ENCODE peak calls at places on chromosomes 6 and 20, in eight cellular contexts. M is IMR-90, O is astrocyte, Q is WERI-Rb-1, G is fibroblast of the aortic adventitia, X is ovary, A is testis, B is Peyer's patch. V is an unnamed sample.

GRCh38 chr6:129860901-129861665 is at the start of gene TMEM244:
- DNase-seq in O (peak; percentile 73), X (no peak), Q (peak; percentile 75), G (peak; percentile 63), M (peak; percentile 70), A (no peak), B (no peak), V (peak; percentile 95)

GRCh38 chr6:134686071-134686470 is 263.8 kb downstream of the ALDH8A1 start:
- DNase-seq in M (peak; percentile 27), O (peak; percentile 84), X (no peak), G (peak; percentile 49), Q (no peak), A (no peak), B (no peak), V (peak; percentile 96)

GRCh38 chr6:157209865-157210530 is 113.3 kb downstream of the TMEM242 start:
- DNase-seq in G (no peak), A (no peak), B (no peak), Q (no peak), O (no peak), M (no peak), X (no peak), V (no peak)

GRCh38 chr6:32952817-32953739 is at the start of gene HLA-DMA:
- DNase-seq in B (peak; percentile 94), Q (peak; percentile 71), O (peak; percentile 77), A (peak; percentile 79), M (peak; percentile 96), G (peak; percentile 97), X (peak; percentile 26), V (peak; percentile 91)

GRCh38 chr6:209432-210103 is 82.7 kb upstream of the DUSP22 start:
- DNase-seq in Q (no peak), M (no peak), B (peak; percentile 56), A (no peak), G (no peak), X (no peak), O (no peak), V (no peak)

GRCh38 chr20:40959325-40960092 is 69.1 kb upstream of the TOP1 start:
- DNase-seq in X (no peak), G (no peak), M (no peak), A (no peak), O (no peak), B (no peak), Q (no peak), V (no peak)

GRCh38 chr6:108653864-108654402 is 93.2 kb downstream of the FOXO3 start:
- DNase-seq in G (peak; percentile 70), O (peak; percentile 51), M (peak; percentile 37), B (no peak), Q (no peak), X (peak; percentile 75), A (peak; percentile 72), V (peak; percentile 66)

GRCh38 chr6:68880050-68880449 is 245.0 kb downstream of the ADGRB3 start:
- DNase-seq in X (no peak), A (no peak), O (no peak), Q (peak; percentile 53), B (no peak), G (no peak), M (no peak), V (peak; percentile 8)

GRCh38 chr6:118350881-118351430 is 197.1 kb upstream of the PLN start:
- DNase-seq in B (no peak), G (no peak), M (peak; percentile 90), A (no peak), X (no peak), Q (no peak), O (peak; percentile 36), V (peak; percentile 36)

GRCh38 chr20:15446373-15446772 is 1109.0 kb upstream of the FLRT3 start:
- DNase-seq in M (no peak), B (no peak), O (no peak), G (no peak), A (no peak), Q (no peak), X (peak; percentile 8), V (no peak)

GRCh38 chr6:129946439-129947140 is 71.8 kb upstream of the L3MBTL3 start:
- DNase-seq in M (no peak), O (no peak), X (no peak), Q (peak; percentile 40), B (no peak), G (no peak), A (no peak), V (no peak)

GRCh38 chr6:38212579-38212978 is 393.1 kb downstream of the ZFAND3 start:
- DNase-seq in M (no peak), A (no peak), Q (no peak), G (peak; percentile 22), B (no peak), X (peak; percentile 21), O (peak; percentile 14), V (no peak)

GRCh38 chr6:40163924-40164323 is 229.7 kb upstream of the MOCS1 start:
- DNase-seq in A (peak; percentile 13), M (no peak), Q (no peak), X (no peak), G (no peak), O (no peak), B (no peak), V (no peak)

GRCh38 chr20:44896583-44896982 is 11.1 kb downstream of the YWHAB start:
- DNase-seq in X (no peak), G (peak; percentile 70), M (peak; percentile 29), B (no peak), O (no peak), Q (no peak), A (no peak), V (no peak)

GRCh38 chr6:14129572-14129971 is 12.0 kb downstream of the CD83 start:
- DNase-seq in A (peak; percentile 77), B (peak; percentile 58), Q (peak; percentile 82), O (peak; percentile 73), X (peak; percentile 43), M (peak; percentile 80), G (peak; percentile 80), V (peak; percentile 79)

DNA sequence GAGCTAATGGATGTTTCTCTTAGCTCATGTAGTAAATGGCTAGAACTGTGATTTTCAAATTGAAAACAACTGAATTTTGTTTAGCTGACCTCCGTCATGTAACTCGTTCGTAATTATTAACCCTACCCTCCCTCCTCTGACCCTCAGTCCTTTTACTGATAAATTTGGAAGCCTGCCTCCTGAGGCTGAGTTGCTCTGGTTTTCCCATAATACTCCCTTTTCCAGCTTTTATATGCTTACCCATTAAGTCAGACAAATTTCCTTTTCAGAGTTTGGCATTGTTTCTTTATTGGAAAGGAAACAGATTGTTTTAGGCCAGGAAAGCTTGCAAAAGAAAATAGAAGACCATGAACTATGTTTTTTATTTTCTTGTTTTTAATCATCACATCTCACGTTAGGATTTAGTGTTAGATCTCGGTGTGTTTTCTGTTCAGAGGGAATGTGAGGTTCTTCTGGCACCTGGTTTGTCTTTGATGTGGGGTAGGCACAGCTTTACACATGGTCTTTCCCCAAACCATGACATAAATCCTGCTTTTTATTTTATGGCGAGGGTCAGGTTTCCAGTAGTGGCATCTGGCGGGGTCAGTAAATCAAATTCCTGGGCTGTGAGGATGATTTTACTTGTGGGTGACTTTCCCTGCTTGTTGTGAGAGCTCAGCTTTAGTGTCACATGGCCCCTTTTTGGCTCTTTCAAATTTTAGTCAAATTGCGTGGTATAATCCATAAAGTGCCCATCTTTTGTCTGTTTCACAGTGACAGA is 24.5 kb downstream of the PLCB4 start:
- DNase-seq in G (no peak), M (no peak), B (no peak), A (no peak), Q (no peak), X (no peak), O (no peak), V (peak; percentile 20)
- H3K4me3 ChIP-seq in G (no peak overlapping the region), M (no peak overlapping the region), B (no peak overlapping the region), A (no peak overlapping the region), Q (no peak overlapping the region), X (no peak overlapping the region), O (no peak overlapping the region), V (no peak overlapping the region)

GRCh38 chr6:132964868-132965382 is 150.6 kb downstream of the RPS12 start:
- DNase-seq in X (no peak), G (no peak), A (no peak), M (peak; percentile 18), Q (no peak), B (no peak), O (no peak), V (no peak)
- TF ChIP-seq CTCF in X (no peak), G (no peak), A (no peak), M (no peak), Q (no peak), B (no peak), O (no peak), V (no peak)

DNA sequence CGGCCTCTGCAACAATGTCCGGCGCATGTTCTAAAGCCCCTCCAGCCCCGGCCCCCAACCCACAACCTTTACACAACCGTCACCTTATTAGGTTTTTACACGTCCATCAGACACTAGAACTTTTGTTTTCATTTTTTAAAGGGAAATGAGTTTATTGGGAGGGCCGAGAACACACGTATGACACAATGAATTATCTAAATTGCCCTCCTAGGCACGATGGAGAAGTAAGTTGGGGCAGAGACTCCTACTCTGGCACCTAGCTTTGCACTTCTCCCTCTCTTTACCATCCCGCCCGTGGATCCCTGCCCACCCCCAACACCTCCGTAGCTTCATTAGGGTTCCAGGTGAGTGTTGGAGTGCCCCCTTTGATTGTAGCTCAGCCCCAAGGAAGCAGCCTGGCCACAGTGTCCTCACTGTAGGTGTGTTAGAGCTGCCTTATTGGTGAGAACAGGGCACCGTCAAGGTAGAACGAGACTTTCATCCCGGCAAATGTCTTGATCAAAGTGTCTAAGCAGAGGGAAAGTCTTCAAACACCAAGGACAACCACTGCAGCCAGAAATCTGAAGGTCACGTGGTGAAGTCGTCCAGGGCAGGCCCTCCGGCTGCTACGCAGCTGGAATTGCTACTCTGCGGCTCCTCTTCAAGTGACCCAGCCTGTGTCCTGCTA is 1.4 kb upstream of the DLL1 start:
- DNase-seq in A (no peak), X (no peak), M (no peak), Q (no peak), O (no peak), B (no peak), G (no peak), V (no peak)
- H3K4me3 ChIP-seq in A (peak overlapping the region; percentile 61), X (peak overlapping the region; percentile 40), M (no peak overlapping the region), Q (no peak overlapping the region), O (no peak overlapping the region), B (peak overlapping the region; percentile 61), G (no peak overlapping the region), V (no peak overlapping the region)

GRCh38 chr6:65780691-65781090 is 73.7 kb upstream of the EYS start:
- DNase-seq in G (no peak), B (no peak), Q (no peak), M (no peak), A (no peak), O (no peak), X (no peak), V (no peak)
- TF ChIP-seq CTCF in G (no peak), B (no peak), Q (no peak), M (no peak), A (no peak), O (no peak), X (no peak), V (no peak)

V was measured in fibroblast of mammary gland.